ENCODE peak calls at places on chromosomes 2 and 18, in eight cellular contexts. P is uterus, E is heart left ventricle, H is HepG2, Z is transverse colon, N is IMR-90, D is HCT116, J is endothelial cell of umbilical vein. T is an unnamed sample.

GRCh38 chr2:1824202-1824905 is 80.0 kb upstream of the PXDN start:
- DNase-seq in P (no peak), E (peak; percentile 70), H (no peak), Z (peak; percentile 29), N (no peak), D (no peak), J (no peak), T (no peak)

GRCh38 chr2:47737191-47737975 is 45.6 kb upstream of the MSH6 start:
- DNase-seq in P (no peak), E (no peak), H (no peak), Z (no peak), N (no peak), D (no peak), J (no peak), T (no peak)

GRCh38 chr18:75218524-75218923 is 7.9 kb downstream of the TSHZ1 start:
- DNase-seq in P (no peak), E (no peak), H (no peak), Z (peak; percentile 83), N (no peak), D (no peak), J (no peak), T (no peak)

GRCh38 chr2:191856111-191856876 is 9.4 kb upstream of the CAVIN2 start:
- DNase-seq in P (no peak), E (no peak), H (no peak), Z (no peak), N (no peak), D (no peak), J (peak; percentile 96), T (no peak)

GRCh38 chr2:146720170-146720569 is 1124.7 kb upstream of the ACVR2A start:
- DNase-seq in P (no peak), E (no peak), H (no peak), Z (no peak), N (no peak), D (no peak), J (no peak), T (no peak)

GRCh38 chr18:75405341-75405740 is 22.2 kb downstream of the SMIM21 start:
- DNase-seq in P (no peak), E (no peak), H (no peak), Z (no peak), N (peak; percentile 45), D (no peak), J (no peak), T (no peak)

GRCh38 chr18:45197526-45197970 is 417.7 kb upstream of the SLC14A2 start:
- DNase-seq in P (no peak), E (no peak), H (no peak), Z (no peak), N (peak; percentile 46), D (no peak), J (no peak), T (peak; percentile 31)

GRCh38 chr2:135190799-135191198 is 138.7 kb downstream of the RAB3GAP1 start:
- DNase-seq in P (no peak), E (no peak), H (no peak), Z (no peak), N (no peak), D (no peak), J (no peak), T (no peak)

GRCh38 chr2:25341031-25341727 is 546 bp downstream of the DNMT3A start:
- DNase-seq in P (no peak), E (no peak), H (no peak), Z (peak; percentile 34), N (no peak), D (no peak), J (no peak), T (peak; percentile 30)

GRCh38 chr18:5582849-5583667 is 39.3 kb upstream of the EPB41L3 start:
- DNase-seq in P (no peak), E (no peak), H (no peak), Z (no peak), N (peak; percentile 62), D (no peak), J (peak; percentile 90), T (no peak)

GRCh38 chr2:164015328-164016123 is 279.7 kb upstream of the FIGN start:
- DNase-seq in P (no peak), E (peak; percentile 42), H (no peak), Z (no peak), N (no peak), D (no peak), J (no peak), T (peak; percentile 52)

GRCh38 chr2:176443941-176444340 is 174.7 kb downstream of the MTX2 start:
- DNase-seq in P (no peak), E (no peak), H (no peak), Z (no peak), N (peak; percentile 19), D (no peak), J (no peak), T (no peak)

GRCh38 chr2:229914182-229914581 is 7.6 kb downstream of the TRIP12 start:
- DNase-seq in P (no peak), E (no peak), H (no peak), Z (no peak), N (no peak), D (no peak), J (no peak), T (no peak)

GRCh38 chr2:38748857-38749804 is 2.0 kb downstream of the SRSF7 start:
- DNase-seq in P (no peak), E (no peak), H (no peak), Z (no peak), N (no peak), D (no peak), J (no peak), T (no peak)

GRCh38 chr2:127632592-127633489 is 13.1 kb upstream of the GPR17 start:
- DNase-seq in P (peak; percentile 31), E (peak; percentile 33), H (no peak), Z (no peak), N (no peak), D (no peak), J (no peak), T (no peak)

GRCh38 chr2:36411962-36412444 is 56.4 kb downstream of the CRIM1 start:
- DNase-seq in P (no peak), E (no peak), H (no peak), Z (no peak), N (no peak), D (no peak), J (peak; percentile 75), T (no peak)

GRCh38 chr2:47165001-47165555 is 10.0 kb upstream of the STPG4 start:
- DNase-seq in P (no peak), E (no peak), H (no peak), Z (no peak), N (peak; percentile 65), D (no peak), J (no peak), T (no peak)

GRCh38 chr18:10121028-10121427 is 207.2 kb downstream of the VAPA start:
- DNase-seq in P (no peak), E (no peak), H (no peak), Z (no peak), N (peak; percentile 37), D (no peak), J (no peak), T (no peak)

GRCh38 chr2:205139822-205140612 is 542.3 kb upstream of the NRP2 start:
- DNase-seq in P (peak; percentile 44), E (peak; percentile 30), H (no peak), Z (no peak), N (no peak), D (no peak), J (peak; percentile 99), T (peak; percentile 31)

GRCh38 chr18:63126134-63127067 is 193.2 kb downstream of the BCL2 start:
- DNase-seq in P (no peak), E (no peak), H (no peak), Z (no peak), N (no peak), D (no peak), J (no peak), T (no peak)
- TF ChIP-seq POLR2A in P (no peak), E (no peak), H (no peak), Z (no peak), N (no peak), D (no peak), J (no peak), T (no peak)

DNA sequence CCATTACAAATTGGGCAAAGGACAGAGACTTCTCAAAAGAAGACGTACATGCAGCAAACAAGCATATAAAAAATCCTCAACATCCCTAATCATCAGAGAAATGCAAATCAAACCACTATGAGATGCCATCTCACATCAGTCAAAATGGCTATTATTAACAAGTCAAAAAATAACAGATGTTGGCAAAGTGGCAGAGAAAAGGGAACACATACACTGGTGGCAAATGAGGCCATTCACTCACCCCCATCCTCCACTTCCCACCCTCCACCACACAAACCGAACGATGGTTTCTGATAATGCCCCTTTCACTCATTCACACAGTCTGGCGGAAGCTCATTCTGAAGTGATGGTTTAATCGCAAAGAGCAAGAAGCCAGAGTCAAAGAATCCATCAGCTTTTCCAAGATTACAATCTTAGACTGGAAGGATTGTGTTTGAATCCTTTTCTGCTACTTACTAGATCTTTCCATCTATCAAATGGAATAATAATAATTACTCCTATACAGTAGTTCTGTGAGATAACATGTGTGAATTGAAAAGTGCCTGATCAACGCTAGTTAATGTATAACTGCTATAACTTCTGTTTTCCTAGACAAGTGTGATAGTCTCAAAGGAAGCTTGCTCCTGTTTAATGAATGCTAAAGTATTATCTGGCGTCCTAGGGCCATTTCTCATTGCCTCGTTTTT is 16.9 kb upstream of the CD28 start:
- DNase-seq in P (no peak), E (no peak), H (no peak), Z (no peak), N (no peak), D (no peak), J (no peak), T (no peak)
- H3K4me1 ChIP-seq in P (no peaks in the 10 kb centered on the region), E (peaks cover 81% of the 10 kb centered on the region), H (peaks cover 63% of the 10 kb centered on the region), Z (no peaks in the 10 kb centered on the region), N (peaks cover 16% of the 10 kb centered on the region), D (no peaks in the 10 kb centered on the region), J (peaks cover 46% of the 10 kb centered on the region), T (peaks cover 36% of the 10 kb centered on the region)

GRCh38 chr18:59846814-59847490 is 52.8 kb upstream of the PMAIP1 start:
- DNase-seq in P (no peak), E (no peak), H (no peak), Z (peak; percentile 80), N (peak; percentile 73), D (no peak), J (peak; percentile 52), T (no peak)
- H3K27ac ChIP-seq in P (no peak overlapping the region), E (no peak overlapping the region), H (no peak overlapping the region), Z (no peak overlapping the region), N (no peak overlapping the region), D (no peak overlapping the region), J (no peak overlapping the region), T (no peak overlapping the region)

GRCh38 chr18:3297025-3297984 is 35.4 kb downstream of the MYL12B start:
- DNase-seq in P (peak; percentile 73), E (peak; percentile 84), H (peak; percentile 91), Z (peak; percentile 93), N (peak; percentile 86), D (peak; percentile 94), J (peak; percentile 57), T (peak; percentile 98)
- TF ChIP-seq POLR2A in P (no peak), E (no peak), H (peak; percentile 89), Z (no peak), N (no peak), D (peak; percentile 95), J (no peak), T (no peak)

DNA sequence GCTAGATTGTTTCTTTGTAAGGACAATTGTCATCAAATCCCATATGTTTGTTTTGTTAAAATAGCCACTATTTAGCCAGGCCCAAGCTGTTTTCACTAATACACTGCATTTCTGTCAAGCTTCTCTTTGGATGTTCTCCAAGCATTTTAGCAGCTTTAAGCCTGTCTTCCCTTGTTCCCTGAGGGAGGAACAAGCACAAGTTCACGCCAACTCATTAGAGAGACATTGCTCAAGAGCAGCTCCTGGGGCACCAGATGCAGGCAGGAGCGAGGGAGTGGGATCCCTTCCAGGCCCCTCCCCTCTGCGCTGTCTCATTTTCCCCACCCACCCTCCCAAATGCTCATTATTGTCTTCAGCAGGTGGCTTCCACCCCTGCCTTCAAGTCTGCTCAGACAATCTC is 32.6 kb upstream of the PPP3R1 start:
- DNase-seq in P (peak; percentile 72), E (peak; percentile 55), H (no peak), Z (no peak), N (peak; percentile 65), D (no peak), J (no peak), T (no peak)
- H3K4me1 ChIP-seq in P (peaks cover 19% of the 10 kb centered on the region), E (peaks cover 10% of the 10 kb centered on the region), H (peaks cover 6% of the 10 kb centered on the region), Z (no peaks in the 10 kb centered on the region), N (no peaks in the 10 kb centered on the region), D (no peaks in the 10 kb centered on the region), J (no peaks in the 10 kb centered on the region), T (peaks cover 10% of the 10 kb centered on the region)